ENCODE peak calls at places on chromosomes 1 and 21, in four cellular contexts. S is K562, Y is HL-60, G is GM12878. C is an unnamed sample.

GRCh38 chr1:208108646-208109330 is 135.4 kb downstream of the PLXNA2 start:
- DNase-seq in S (no peak), Y (no peak), G (no peak), C (no peak)

GRCh38 chr1:227805606-227806197 is 9.8 kb upstream of the PRSS38 start:
- DNase-seq in S (no peak), Y (no peak), G (no peak), C (no peak)

GRCh38 chr1:207404849-207405525 is 49.1 kb upstream of the CR2 start:
- DNase-seq in S (peak), Y (no peak), G (no peak), C (peak)

GRCh38 chr1:224852901-224853568 is 76.4 kb upstream of the DNAH14 start:
- DNase-seq in S (peak), Y (peak), G (peak), C (no peak)

GRCh38 chr21:32520885-32521735 is 64.2 kb downstream of the TCP10L start:
- DNase-seq in S (no peak), Y (peak), G (no peak), C (no peak)

GRCh38 chr1:51019811-51020210 is 49.8 kb downstream of the CDKN2C start:
- DNase-seq in S (no peak), Y (no peak), G (no peak), C (no peak)

GRCh38 chr1:161084205-161084988 is 5.0 kb downstream of the NECTIN4 start:
- DNase-seq in S (no peak), Y (no peak), G (no peak), C (no peak)

GRCh38 chr1:204268101-204268500 is 54.3 kb upstream of the GOLT1A start:
- DNase-seq in S (no peak), Y (no peak), G (no peak), C (no peak)

GRCh38 chr1:58949551-58950220 is 165.8 kb upstream of the JUN start:
- DNase-seq in S (no peak), Y (no peak), G (no peak), C (no peak)

GRCh38 chr1:19756480-19756879 is 43.2 kb downstream of the TMCO4 start:
- DNase-seq in S (no peak), Y (no peak), G (no peak), C (no peak)

GRCh38 chr1:109040627-109041613 is 982 bp downstream of the WDR47 start:
- DNase-seq in S (peak), Y (peak), G (no peak), C (peak)

GRCh38 chr1:94063379-94063778 is 57.6 kb downstream of the ABCA4 start:
- DNase-seq in S (no peak), Y (no peak), G (no peak), C (no peak)

GRCh38 chr1:8597455-8597854 is 220.0 kb downstream of the RERE start:
- DNase-seq in S (no peak), Y (no peak), G (no peak), C (no peak)

GRCh38 chr1:152870831-152871730 is 7.0 kb upstream of the SMCP start:
- DNase-seq in S (peak), Y (peak), G (no peak), C (no peak)
- TF ChIP-seq SPI1 in S (no peak), Y (no peak), G (no peak), C (no peak)

DNA sequence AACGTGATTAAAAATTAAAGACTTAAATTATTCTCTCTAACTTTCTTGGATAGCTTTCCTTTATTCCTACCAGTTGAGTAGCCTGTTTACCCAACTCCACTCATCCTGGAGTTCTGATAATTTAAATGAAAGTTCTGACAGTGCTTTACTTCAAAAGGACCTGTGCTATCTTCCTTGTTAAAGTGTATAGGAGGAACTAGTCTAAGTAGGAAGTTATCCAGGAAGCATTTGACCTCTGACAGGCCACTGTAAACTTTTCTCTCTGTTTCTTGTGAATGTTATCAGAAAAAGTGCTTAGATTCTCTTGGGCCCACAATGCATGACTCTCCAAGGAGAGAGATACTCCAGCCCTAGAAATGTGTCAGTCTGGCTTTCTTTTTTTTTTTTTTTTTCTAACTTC is 9.2 kb downstream of the UAP1 start:
- DNase-seq in S (no peak), Y (no peak), G (no peak), C (no peak)
- TF ChIP-seq POLR2AphosphoS5 in S (no peak), Y (no peak), G (no peak), C (no peak)

DNA sequence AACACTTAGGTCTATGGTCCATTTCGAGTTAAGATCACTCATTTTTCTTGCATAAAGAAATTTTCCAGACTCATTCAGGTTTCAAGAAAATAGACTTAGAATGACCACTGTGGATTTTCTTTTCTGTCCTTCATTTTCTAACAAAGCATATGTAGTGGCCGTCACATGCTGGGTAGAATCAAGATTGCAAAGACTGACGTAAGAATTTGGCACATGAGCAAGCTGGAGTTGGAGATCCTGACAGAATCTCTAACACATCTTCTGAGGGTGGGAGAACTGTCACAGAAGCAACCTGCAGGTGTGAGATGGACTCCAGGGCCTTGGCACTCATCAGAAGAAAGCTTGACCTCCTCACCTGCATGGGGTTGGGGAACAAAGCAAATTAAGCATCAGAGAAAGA is 28.6 kb downstream of the KIF26B start:
- DNase-seq in S (no peak), Y (no peak), G (no peak), C (no peak)
- TF ChIP-seq SPI1 in S (no peak), Y (no peak), G (no peak), C (no peak)

GRCh38 chr1:202623075-202623474 is 87.2 kb downstream of the SYT2 start:
- DNase-seq in S (peak), Y (no peak), G (no peak), C (no peak)

GRCh38 chr1:202624781-202625108 is 85.5 kb downstream of the SYT2 start:
- DNase-seq in S (no peak), Y (no peak), G (no peak), C (no peak)

GRCh38 chr1:202624088-202624780 is 86.0 kb downstream of the SYT2 start:
- DNase-seq in S (no peak), Y (no peak), G (no peak), C (no peak)

GRCh38 chr1:202627841-202628565 is 82.3 kb downstream of the SYT2 start:
- DNase-seq in S (no peak), Y (no peak), G (no peak), C (no peak)

DNA sequence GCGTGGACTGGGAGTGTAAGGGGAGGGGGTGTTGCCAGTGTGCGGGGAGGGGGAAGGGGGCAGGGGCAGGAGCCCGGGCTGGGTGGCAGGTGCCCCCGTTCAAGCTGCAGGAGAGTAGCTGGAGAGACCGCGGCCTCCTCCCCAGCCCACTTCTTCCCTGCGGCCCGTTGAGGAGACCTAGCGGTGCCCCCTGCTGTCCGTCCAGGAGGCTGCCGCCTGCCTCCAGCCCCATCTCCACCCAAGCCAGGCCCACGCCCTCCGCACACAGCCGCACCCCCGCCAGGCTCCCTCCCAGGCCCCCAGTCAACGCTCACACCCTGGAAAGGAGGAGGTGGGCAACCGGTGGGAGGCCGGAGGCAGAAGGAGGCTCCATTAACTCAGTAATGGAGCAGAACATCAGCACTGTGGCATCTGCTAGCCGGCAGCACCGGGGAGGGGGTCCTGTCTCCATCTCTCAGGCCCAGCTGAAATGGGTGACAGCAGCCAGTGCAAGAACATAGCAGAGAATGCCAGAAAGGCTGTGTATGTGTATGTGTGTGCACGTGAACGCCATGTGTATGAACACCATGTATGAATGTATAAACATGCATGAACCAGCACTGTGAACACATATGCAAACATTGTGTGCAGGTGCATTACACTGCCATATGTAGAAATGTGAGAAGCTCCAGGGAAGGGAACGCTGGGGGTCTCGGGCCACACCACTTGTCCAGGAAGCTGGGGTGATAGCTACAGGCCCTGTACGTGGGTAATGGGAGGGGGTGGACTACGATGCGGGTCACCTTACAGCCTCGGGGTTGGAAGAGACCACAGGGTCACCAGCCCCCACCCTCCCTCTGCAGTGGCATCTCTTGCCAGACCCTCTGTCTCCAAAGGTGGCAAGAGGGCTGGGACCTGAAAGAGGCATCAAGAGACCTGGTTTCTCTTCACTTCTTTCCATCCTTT is 84.6 kb downstream of the SYT2 start:
- DNase-seq in S (peak), Y (peak), G (no peak), C (peak)
- TF ChIP-seq POLR2AphosphoS5 in S (no peak), Y (no peak), G (no peak), C (no peak)

C was measured in GM12891.